ENCODE peak calls at places on chromosomes 11 and 22, in nine cellular contexts. One of them, this sample, is unnamed.

GRCh38 chr22:19419086-19419463 is 12.5 kb downstream of the HIRA start:
- ATAC-seq in activated naive CD8-positive, alpha-beta T cell treated with anti-CD3 and anti-CD28 coated beads, Interleukin-2, amount 50 U/mL, for 24 hours: no peak
- ATAC-seq in CD8-positive, alpha-beta T cell: no peak
- ATAC-seq in GM12878: peak
- ATAC-seq in gastrocnemius medialis: no peak
- ATAC-seq in heart left ventricle: no peak
- ATAC-seq in naive thymus-derived CD8-positive, alpha-beta T cell: no peak
- ATAC-seq in activated CD8-positive, alpha-beta memory T cell treated with anti-CD3 and anti-CD28 coated beads, Interleukin-2, amount 10 ng/mL, durations not matched to agents 7 days and 5 days: no peak
- ATAC-seq in left lung: peak
- ATAC-seq in this sample: peak

GRCh38 chr22:46883547-46883946 is 121.1 kb downstream of the TBC1D22A start:
- ATAC-seq in activated naive CD8-positive, alpha-beta T cell treated with anti-CD3 and anti-CD28 coated beads, Interleukin-2, amount 50 U/mL, for 24 hours: no peak
- ATAC-seq in GM12878: no peak
- ATAC-seq in gastrocnemius medialis: no peak
- ATAC-seq in heart left ventricle: no peak
- ATAC-seq in activated CD8-positive, alpha-beta memory T cell treated with anti-CD3 and anti-CD28 coated beads, Interleukin-2, amount 10 ng/mL, durations not matched to agents 7 days and 5 days: no peak
- ATAC-seq in CD8-positive, alpha-beta T cell: no peak
- ATAC-seq in left lung: no peak
- ATAC-seq in naive thymus-derived CD8-positive, alpha-beta T cell: no peak
- ATAC-seq in this sample: no peak

GRCh38 chr11:72696866-72697428 is 22.7 kb upstream of the PDE2A start:
- ATAC-seq in GM12878: no peak
- ATAC-seq in activated CD8-positive, alpha-beta memory T cell treated with anti-CD3 and anti-CD28 coated beads, Interleukin-2, amount 10 ng/mL, durations not matched to agents 7 days and 5 days: no peak
- ATAC-seq in heart left ventricle: no peak
- ATAC-seq in activated naive CD8-positive, alpha-beta T cell treated with anti-CD3 and anti-CD28 coated beads, Interleukin-2, amount 50 U/mL, for 24 hours: no peak
- ATAC-seq in CD8-positive, alpha-beta T cell: no peak
- ATAC-seq in gastrocnemius medialis: no peak
- ATAC-seq in left lung: peak
- ATAC-seq in naive thymus-derived CD8-positive, alpha-beta T cell: no peak
- ATAC-seq in this sample: peak

GRCh38 chr11:131195801-131196517 is 174.5 kb upstream of the NTM start:
- ATAC-seq in CD8-positive, alpha-beta T cell: no peak
- ATAC-seq in left lung: peak
- ATAC-seq in GM12878: no peak
- ATAC-seq in activated CD8-positive, alpha-beta memory T cell treated with anti-CD3 and anti-CD28 coated beads, Interleukin-2, amount 10 ng/mL, durations not matched to agents 7 days and 5 days: no peak
- ATAC-seq in gastrocnemius medialis: no peak
- ATAC-seq in naive thymus-derived CD8-positive, alpha-beta T cell: no peak
- ATAC-seq in heart left ventricle: peak
- ATAC-seq in activated naive CD8-positive, alpha-beta T cell treated with anti-CD3 and anti-CD28 coated beads, Interleukin-2, amount 50 U/mL, for 24 hours: no peak
- ATAC-seq in this sample: no peak

GRCh38 chr11:33309118-33309517 is 51.9 kb downstream of the HIPK3 start:
- ATAC-seq in activated CD8-positive, alpha-beta memory T cell treated with anti-CD3 and anti-CD28 coated beads, Interleukin-2, amount 10 ng/mL, durations not matched to agents 7 days and 5 days: no peak
- ATAC-seq in left lung: no peak
- ATAC-seq in GM12878: no peak
- ATAC-seq in gastrocnemius medialis: no peak
- ATAC-seq in activated naive CD8-positive, alpha-beta T cell treated with anti-CD3 and anti-CD28 coated beads, Interleukin-2, amount 50 U/mL, for 24 hours: no peak
- ATAC-seq in heart left ventricle: no peak
- ATAC-seq in CD8-positive, alpha-beta T cell: no peak
- ATAC-seq in naive thymus-derived CD8-positive, alpha-beta T cell: no peak
- ATAC-seq in this sample: no peak

GRCh38 chr11:8087185-8087584 is 6.2 kb downstream of the TUB start:
- ATAC-seq in gastrocnemius medialis: no peak
- ATAC-seq in activated CD8-positive, alpha-beta memory T cell treated with anti-CD3 and anti-CD28 coated beads, Interleukin-2, amount 10 ng/mL, durations not matched to agents 7 days and 5 days: peak
- ATAC-seq in CD8-positive, alpha-beta T cell: no peak
- ATAC-seq in heart left ventricle: no peak
- ATAC-seq in naive thymus-derived CD8-positive, alpha-beta T cell: no peak
- ATAC-seq in activated naive CD8-positive, alpha-beta T cell treated with anti-CD3 and anti-CD28 coated beads, Interleukin-2, amount 50 U/mL, for 24 hours: no peak
- ATAC-seq in left lung: no peak
- ATAC-seq in GM12878: peak
- ATAC-seq in this sample: peak

GRCh38 chr22:48697694-48698276 is 1129.9 kb downstream of the BRD1 start:
- ATAC-seq in left lung: no peak
- ATAC-seq in naive thymus-derived CD8-positive, alpha-beta T cell: no peak
- ATAC-seq in GM12878: no peak
- ATAC-seq in activated naive CD8-positive, alpha-beta T cell treated with anti-CD3 and anti-CD28 coated beads, Interleukin-2, amount 50 U/mL, for 24 hours: no peak
- ATAC-seq in CD8-positive, alpha-beta T cell: no peak
- ATAC-seq in heart left ventricle: no peak
- ATAC-seq in activated CD8-positive, alpha-beta memory T cell treated with anti-CD3 and anti-CD28 coated beads, Interleukin-2, amount 10 ng/mL, durations not matched to agents 7 days and 5 days: no peak
- ATAC-seq in gastrocnemius medialis: no peak
- ATAC-seq in this sample: no peak

GRCh38 chr11:64132388-64132771 is 33.5 kb downstream of the MACROD1 start:
- ATAC-seq in activated naive CD8-positive, alpha-beta T cell treated with anti-CD3 and anti-CD28 coated beads, Interleukin-2, amount 50 U/mL, for 24 hours: no peak
- ATAC-seq in heart left ventricle: no peak
- ATAC-seq in GM12878: no peak
- ATAC-seq in activated CD8-positive, alpha-beta memory T cell treated with anti-CD3 and anti-CD28 coated beads, Interleukin-2, amount 10 ng/mL, durations not matched to agents 7 days and 5 days: no peak
- ATAC-seq in left lung: no peak
- ATAC-seq in naive thymus-derived CD8-positive, alpha-beta T cell: no peak
- ATAC-seq in gastrocnemius medialis: no peak
- ATAC-seq in CD8-positive, alpha-beta T cell: no peak
- ATAC-seq in this sample: no peak

GRCh38 chr11:38927993-38928392 is 2330.0 kb upstream of the RAG2 start:
- ATAC-seq in GM12878: no peak
- ATAC-seq in CD8-positive, alpha-beta T cell: no peak
- ATAC-seq in gastrocnemius medialis: no peak
- ATAC-seq in naive thymus-derived CD8-positive, alpha-beta T cell: no peak
- ATAC-seq in left lung: no peak
- ATAC-seq in activated naive CD8-positive, alpha-beta T cell treated with anti-CD3 and anti-CD28 coated beads, Interleukin-2, amount 50 U/mL, for 24 hours: no peak
- ATAC-seq in heart left ventricle: no peak
- ATAC-seq in activated CD8-positive, alpha-beta memory T cell treated with anti-CD3 and anti-CD28 coated beads, Interleukin-2, amount 10 ng/mL, durations not matched to agents 7 days and 5 days: no peak
- ATAC-seq in this sample: no peak

GRCh38 chr22:26566994-26567393 is 22.9 kb downstream of the TPST2 start:
- ATAC-seq in activated naive CD8-positive, alpha-beta T cell treated with anti-CD3 and anti-CD28 coated beads, Interleukin-2, amount 50 U/mL, for 24 hours: no peak
- ATAC-seq in left lung: no peak
- ATAC-seq in gastrocnemius medialis: no peak
- ATAC-seq in CD8-positive, alpha-beta T cell: no peak
- ATAC-seq in GM12878: no peak
- ATAC-seq in activated CD8-positive, alpha-beta memory T cell treated with anti-CD3 and anti-CD28 coated beads, Interleukin-2, amount 10 ng/mL, durations not matched to agents 7 days and 5 days: no peak
- ATAC-seq in naive thymus-derived CD8-positive, alpha-beta T cell: no peak
- ATAC-seq in heart left ventricle: no peak
- ATAC-seq in this sample: no peak

GRCh38 chr11:35210886-35211546 is 72.0 kb downstream of the CD44 start:
- ATAC-seq in gastrocnemius medialis: no peak
- ATAC-seq in heart left ventricle: no peak
- ATAC-seq in activated naive CD8-positive, alpha-beta T cell treated with anti-CD3 and anti-CD28 coated beads, Interleukin-2, amount 50 U/mL, for 24 hours: no peak
- ATAC-seq in activated CD8-positive, alpha-beta memory T cell treated with anti-CD3 and anti-CD28 coated beads, Interleukin-2, amount 10 ng/mL, durations not matched to agents 7 days and 5 days: no peak
- ATAC-seq in CD8-positive, alpha-beta T cell: no peak
- ATAC-seq in left lung: no peak
- ATAC-seq in GM12878: no peak
- ATAC-seq in naive thymus-derived CD8-positive, alpha-beta T cell: no peak
- ATAC-seq in this sample: no peak

GRCh38 chr11:12829536-12830314 is 155.5 kb downstream of the TEAD1 start:
- ATAC-seq in heart left ventricle: no peak
- ATAC-seq in activated naive CD8-positive, alpha-beta T cell treated with anti-CD3 and anti-CD28 coated beads, Interleukin-2, amount 50 U/mL, for 24 hours: no peak
- ATAC-seq in naive thymus-derived CD8-positive, alpha-beta T cell: no peak
- ATAC-seq in CD8-positive, alpha-beta T cell: no peak
- ATAC-seq in left lung: no peak
- ATAC-seq in gastrocnemius medialis: peak
- ATAC-seq in activated CD8-positive, alpha-beta memory T cell treated with anti-CD3 and anti-CD28 coated beads, Interleukin-2, amount 10 ng/mL, durations not matched to agents 7 days and 5 days: no peak
- ATAC-seq in GM12878: no peak
- ATAC-seq in this sample: no peak

GRCh38 chr11:66428933-66429332 is 8.1 kb downstream of the NPAS4 start:
- ATAC-seq in CD8-positive, alpha-beta T cell: no peak
- ATAC-seq in naive thymus-derived CD8-positive, alpha-beta T cell: no peak
- ATAC-seq in activated CD8-positive, alpha-beta memory T cell treated with anti-CD3 and anti-CD28 coated beads, Interleukin-2, amount 10 ng/mL, durations not matched to agents 7 days and 5 days: no peak
- ATAC-seq in gastrocnemius medialis: no peak
- ATAC-seq in heart left ventricle: no peak
- ATAC-seq in left lung: no peak
- ATAC-seq in activated naive CD8-positive, alpha-beta T cell treated with anti-CD3 and anti-CD28 coated beads, Interleukin-2, amount 50 U/mL, for 24 hours: no peak
- ATAC-seq in GM12878: no peak
- ATAC-seq in this sample: no peak

GRCh38 chr11:111961389-111962300 is 24.5 kb downstream of the DIXDC1 start:
- ATAC-seq in naive thymus-derived CD8-positive, alpha-beta T cell: no peak
- ATAC-seq in heart left ventricle: no peak
- ATAC-seq in CD8-positive, alpha-beta T cell: no peak
- ATAC-seq in GM12878: no peak
- ATAC-seq in activated naive CD8-positive, alpha-beta T cell treated with anti-CD3 and anti-CD28 coated beads, Interleukin-2, amount 50 U/mL, for 24 hours: no peak
- ATAC-seq in gastrocnemius medialis: no peak
- ATAC-seq in activated CD8-positive, alpha-beta memory T cell treated with anti-CD3 and anti-CD28 coated beads, Interleukin-2, amount 10 ng/mL, durations not matched to agents 7 days and 5 days: no peak
- ATAC-seq in left lung: peak
- ATAC-seq in this sample: no peak

GRCh38 chr11:4751201-4751600 is 18.5 kb downstream of the OR51F1 start:
- ATAC-seq in activated CD8-positive, alpha-beta memory T cell treated with anti-CD3 and anti-CD28 coated beads, Interleukin-2, amount 10 ng/mL, durations not matched to agents 7 days and 5 days: no peak
- ATAC-seq in heart left ventricle: no peak
- ATAC-seq in CD8-positive, alpha-beta T cell: no peak
- ATAC-seq in activated naive CD8-positive, alpha-beta T cell treated with anti-CD3 and anti-CD28 coated beads, Interleukin-2, amount 50 U/mL, for 24 hours: no peak
- ATAC-seq in naive thymus-derived CD8-positive, alpha-beta T cell: no peak
- ATAC-seq in left lung: no peak
- ATAC-seq in GM12878: no peak
- ATAC-seq in gastrocnemius medialis: no peak
- ATAC-seq in this sample: no peak

GRCh38 chr11:131991606-131992005 is 621.2 kb downstream of the NTM start:
- ATAC-seq in activated CD8-positive, alpha-beta memory T cell treated with anti-CD3 and anti-CD28 coated beads, Interleukin-2, amount 10 ng/mL, durations not matched to agents 7 days and 5 days: no peak
- ATAC-seq in GM12878: no peak
- ATAC-seq in heart left ventricle: no peak
- ATAC-seq in naive thymus-derived CD8-positive, alpha-beta T cell: no peak
- ATAC-seq in activated naive CD8-positive, alpha-beta T cell treated with anti-CD3 and anti-CD28 coated beads, Interleukin-2, amount 50 U/mL, for 24 hours: no peak
- ATAC-seq in left lung: no peak
- ATAC-seq in CD8-positive, alpha-beta T cell: no peak
- ATAC-seq in gastrocnemius medialis: no peak
- ATAC-seq in this sample: no peak

GRCh38 chr11:63165710-63166310 is 21.8 kb upstream of the SLC22A24 start:
- ATAC-seq in naive thymus-derived CD8-positive, alpha-beta T cell: no peak
- ATAC-seq in GM12878: no peak
- ATAC-seq in activated CD8-positive, alpha-beta memory T cell treated with anti-CD3 and anti-CD28 coated beads, Interleukin-2, amount 10 ng/mL, durations not matched to agents 7 days and 5 days: no peak
- ATAC-seq in gastrocnemius medialis: no peak
- ATAC-seq in activated naive CD8-positive, alpha-beta T cell treated with anti-CD3 and anti-CD28 coated beads, Interleukin-2, amount 50 U/mL, for 24 hours: no peak
- ATAC-seq in heart left ventricle: no peak
- ATAC-seq in left lung: no peak
- ATAC-seq in CD8-positive, alpha-beta T cell: no peak
- ATAC-seq in this sample: no peak

GRCh38 chr22:32920032-32920628 is 118.6 kb downstream of the TIMP3 start:
- ATAC-seq in CD8-positive, alpha-beta T cell: no peak
- ATAC-seq in gastrocnemius medialis: peak
- ATAC-seq in left lung: peak
- ATAC-seq in heart left ventricle: peak
- ATAC-seq in activated CD8-positive, alpha-beta memory T cell treated with anti-CD3 and anti-CD28 coated beads, Interleukin-2, amount 10 ng/mL, durations not matched to agents 7 days and 5 days: no peak
- ATAC-seq in GM12878: no peak
- ATAC-seq in activated naive CD8-positive, alpha-beta T cell treated with anti-CD3 and anti-CD28 coated beads, Interleukin-2, amount 50 U/mL, for 24 hours: no peak
- ATAC-seq in naive thymus-derived CD8-positive, alpha-beta T cell: no peak
- ATAC-seq in this sample: no peak

GRCh38 chr22:48370508-48371325 is 1457.0 kb downstream of the BRD1 start:
- ATAC-seq in CD8-positive, alpha-beta T cell: no peak
- ATAC-seq in activated CD8-positive, alpha-beta memory T cell treated with anti-CD3 and anti-CD28 coated beads, Interleukin-2, amount 10 ng/mL, durations not matched to agents 7 days and 5 days: no peak
- ATAC-seq in heart left ventricle: no peak
- ATAC-seq in gastrocnemius medialis: no peak
- ATAC-seq in left lung: peak
- ATAC-seq in GM12878: no peak
- ATAC-seq in activated naive CD8-positive, alpha-beta T cell treated with anti-CD3 and anti-CD28 coated beads, Interleukin-2, amount 50 U/mL, for 24 hours: no peak
- ATAC-seq in naive thymus-derived CD8-positive, alpha-beta T cell: no peak
- ATAC-seq in this sample: no peak

GRCh38 chr11:11265994-11266606 is 87.0 kb downstream of the CSNK2A3 start:
- ATAC-seq in naive thymus-derived CD8-positive, alpha-beta T cell: no peak
- ATAC-seq in GM12878: peak
- ATAC-seq in left lung: peak
- ATAC-seq in gastrocnemius medialis: peak
- ATAC-seq in CD8-positive, alpha-beta T cell: peak
- ATAC-seq in activated naive CD8-positive, alpha-beta T cell treated with anti-CD3 and anti-CD28 coated beads, Interleukin-2, amount 50 U/mL, for 24 hours: no peak
- ATAC-seq in activated CD8-positive, alpha-beta memory T cell treated with anti-CD3 and anti-CD28 coated beads, Interleukin-2, amount 10 ng/mL, durations not matched to agents 7 days and 5 days: peak
- ATAC-seq in heart left ventricle: no peak
- ATAC-seq in this sample: peak

GRCh38 chr11:103552086-103552485 is 442.9 kb downstream of the DYNC2H1 start:
- ATAC-seq in activated CD8-positive, alpha-beta memory T cell treated with anti-CD3 and anti-CD28 coated beads, Interleukin-2, amount 10 ng/mL, durations not matched to agents 7 days and 5 days: no peak
- ATAC-seq in left lung: no peak
- ATAC-seq in heart left ventricle: no peak
- ATAC-seq in naive thymus-derived CD8-positive, alpha-beta T cell: no peak
- ATAC-seq in GM12878: no peak
- ATAC-seq in CD8-positive, alpha-beta T cell: no peak
- ATAC-seq in gastrocnemius medialis: no peak
- ATAC-seq in activated naive CD8-positive, alpha-beta T cell treated with anti-CD3 and anti-CD28 coated beads, Interleukin-2, amount 50 U/mL, for 24 hours: no peak
- ATAC-seq in this sample: no peak

GRCh38 chr11:94721565-94722292 is 46.4 kb upstream of the AMOTL1 start:
- ATAC-seq in CD8-positive, alpha-beta T cell: no peak
- ATAC-seq in GM12878: no peak
- ATAC-seq in activated CD8-positive, alpha-beta memory T cell treated with anti-CD3 and anti-CD28 coated beads, Interleukin-2, amount 10 ng/mL, durations not matched to agents 7 days and 5 days: no peak
- ATAC-seq in gastrocnemius medialis: peak
- ATAC-seq in naive thymus-derived CD8-positive, alpha-beta T cell: no peak
- ATAC-seq in heart left ventricle: no peak
- ATAC-seq in activated naive CD8-positive, alpha-beta T cell treated with anti-CD3 and anti-CD28 coated beads, Interleukin-2, amount 50 U/mL, for 24 hours: no peak
- ATAC-seq in left lung: peak
- ATAC-seq in this sample: no peak

GRCh38 chr11:85827768-85828639 is 17.1 kb upstream of the SYTL2 start:
- ATAC-seq in GM12878: no peak
- ATAC-seq in activated CD8-positive, alpha-beta memory T cell treated with anti-CD3 and anti-CD28 coated beads, Interleukin-2, amount 10 ng/mL, durations not matched to agents 7 days and 5 days: peak
- ATAC-seq in left lung: peak
- ATAC-seq in gastrocnemius medialis: no peak
- ATAC-seq in activated naive CD8-positive, alpha-beta T cell treated with anti-CD3 and anti-CD28 coated beads, Interleukin-2, amount 50 U/mL, for 24 hours: peak
- ATAC-seq in heart left ventricle: no peak
- ATAC-seq in CD8-positive, alpha-beta T cell: peak
- ATAC-seq in naive thymus-derived CD8-positive, alpha-beta T cell: peak
- ATAC-seq in this sample: peak

This sample was measured in activated T-helper 17 cell treated with anti-CD3 and anti-CD28 coated beads, Interleukin-2, amount 50 U/mL, for 72 hours.